ENCODE peak calls at places on chromosome 22, in eight cellular contexts. Q, I, O, M, X, L, N and E are unnamed samples.

GRCh38 chr22:27461470-27461869 is 340.1 kb downstream of the MN1 start:
- DNase-seq in O (no peak), Q (no peak), L (peak; percentile 62), N (peak; percentile 77), M (no peak), X (peak; percentile 69), I (no peak), E (no peak)

GRCh38 chr22:48331266-48331665 is 1496.4 kb downstream of the BRD1 start:
- DNase-seq in L (no peak), X (no peak), N (no peak), Q (no peak), O (no peak), I (no peak), M (no peak), E (no peak)

GRCh38 chr22:27405672-27406388 is 395.7 kb downstream of the MN1 start:
- DNase-seq in N (peak; percentile 50), M (no peak), X (peak; percentile 3), O (peak; percentile 25), I (peak; percentile 37), Q (no peak), L (no peak), E (no peak)

GRCh38 chr22:24588370-24588755 is 4.5 kb downstream of the LRRC75B start:
- DNase-seq in X (no peak), I (peak; percentile 95), Q (no peak), M (no peak), O (no peak), N (no peak), L (no peak), E (no peak)

GRCh38 chr22:24807284-24807950 is 1.4 kb downstream of the SGSM1 start:
- DNase-seq in X (no peak), M (no peak), Q (no peak), N (peak; percentile 30), L (no peak), O (no peak), I (peak; percentile 52), E (no peak)

GRCh38 chr22:31947296-31947695 is 3.0 kb downstream of the YWHAH start:
- DNase-seq in I (peak; percentile 69), O (no peak), N (peak; percentile 47), X (peak; percentile 26), L (no peak), M (no peak), Q (no peak), E (peak; percentile 12)

GRCh38 chr22:36238348-36239149 is 778 bp downstream of the APOL2 start:
- DNase-seq in L (no peak), X (no peak), Q (no peak), N (no peak), O (no peak), I (peak; percentile 25), M (no peak), E (no peak)

GRCh38 chr22:17647996-17648395 is 9.4 kb downstream of the BCL2L13 start:
- DNase-seq in L (no peak), Q (no peak), N (peak; percentile 18), I (no peak), X (no peak), M (no peak), O (no peak), E (no peak)

GRCh38 chr22:38741576-38741975 is 14.2 kb downstream of the SUN2 start:
- DNase-seq in I (no peak), Q (no peak), L (no peak), N (no peak), X (no peak), O (no peak), M (no peak), E (no peak)

GRCh38 chr22:20117656-20118571 is 888 bp upstream of the TRMT2A start:
- DNase-seq in O (peak; percentile 54), L (no peak), N (peak; percentile 30), Q (no peak), M (peak; percentile 55), I (no peak), X (peak; percentile 31), E (no peak)

GRCh38 chr22:47245786-47246185 is 483.3 kb downstream of the TBC1D22A start:
- DNase-seq in M (no peak), L (no peak), O (no peak), N (no peak), X (no peak), Q (no peak), I (no peak), E (no peak)

GRCh38 chr22:35587447-35587870 is 29.7 kb downstream of the MB start:
- DNase-seq in N (no peak), M (no peak), I (peak; percentile 54), O (no peak), Q (no peak), X (no peak), L (no peak), E (no peak)

GRCh38 chr22:24498826-24499225 is 3.7 kb downstream of the UPB1 start:
- DNase-seq in N (no peak), O (no peak), I (no peak), L (no peak), M (no peak), X (no peak), Q (no peak), E (no peak)

GRCh38 chr22:30178180-30179126 is 68.1 kb downstream of the LIF start:
- DNase-seq in O (no peak), N (no peak), L (no peak), Q (no peak), I (peak; percentile 52), X (no peak), M (no peak), E (no peak)

GRCh38 chr22:19886605-19887250 is 32.1 kb upstream of the GNB1L start:
- DNase-seq in N (peak; percentile 85), I (no peak), L (no peak), X (peak; percentile 82), M (no peak), O (no peak), Q (no peak), E (no peak)

GRCh38 chr22:26318975-26319374 is 110.1 kb upstream of the ASPHD2 start:
- DNase-seq in I (no peak), Q (no peak), M (no peak), X (peak; percentile 78), L (peak; percentile 21), N (no peak), O (no peak), E (no peak)

GRCh38 chr22:35424081-35424480 is 24.1 kb downstream of the MCM5 start:
- DNase-seq in Q (no peak), L (no peak), N (no peak), M (no peak), X (no peak), O (no peak), I (no peak), E (no peak)

GRCh38 chr22:33867118-33867863 is 53.0 kb downstream of the LARGE1 start:
- DNase-seq in Q (no peak), X (no peak), N (peak; percentile 78), O (no peak), L (no peak), M (no peak), I (no peak), E (no peak)

GRCh38 chr22:45263790-45264269 is 20.9 kb upstream of the UPK3A start:
- DNase-seq in Q (no peak), X (peak; percentile 83), I (peak; percentile 89), N (peak; percentile 78), M (no peak), O (no peak), L (no peak), E (peak; percentile 75)

GRCh38 chr22:43201486-43202219 is 14.7 kb upstream of the TTLL12 start:
- DNase-seq in L (no peak), X (no peak), M (no peak), O (no peak), Q (no peak), N (no peak), I (no peak), E (no peak)

GRCh38 chr22:46074771-46075551 is 75.4 kb upstream of the PPARA start:
- DNase-seq in O (no peak), Q (no peak), N (no peak), I (no peak), M (no peak), L (no peak), X (peak; percentile 13), E (no peak)

GRCh38 chr22:34278121-34278520 is 357.8 kb upstream of the LARGE1 start:
- DNase-seq in X (no peak), Q (no peak), M (no peak), N (no peak), L (no peak), O (no peak), I (no peak), E (no peak)

GRCh38 chr22:48740731-48741405 is 1086.8 kb downstream of the BRD1 start:
- DNase-seq in X (no peak), L (no peak), I (no peak), M (no peak), Q (no peak), N (no peak), O (no peak), E (no peak)

GRCh38 chr22:17167486-17167885 is 8.4 kb upstream of the HDHD5 start:
- DNase-seq in I (peak; percentile 47), X (no peak), N (no peak), Q (no peak), O (no peak), M (no peak), L (no peak), E (no peak)

GRCh38 chr22:35638408-35638807 is 9.8 kb upstream of the APOL6 start:
- DNase-seq in L (no peak), N (peak; percentile 92), Q (no peak), O (no peak), M (no peak), I (peak; percentile 53), X (peak; percentile 82), E (no peak)